ENCODE peak calls at places on chromosomes 4 and X, in four cellular contexts. J is Peyer's patch, T is keratinocyte, Y is brain microvascular endothelial cell. U is an unnamed sample. For H3K36me3, the result is how much of the 10 kb centered on the place peaks cover.

GRCh38 chr4:52051615-52052474 is 741 bp downstream of the SPATA18 start:
- DNase-seq in T (peak), Y (peak), J (peak), U (peak)

GRCh38 chr4:137685357-137685756 is 153.1 kb upstream of the PCDH18 start:
- DNase-seq in J (no peak), Y (no peak), T (no peak), U (no peak)

GRCh38 chrX:9316096-9316495 is 148.8 kb upstream of the TBL1X start:
- DNase-seq in Y (no peak), J (no peak), T (no peak), U (no peak)

GRCh38 chrX:104522386-104522785 is 43.6 kb upstream of the IL1RAPL2 start:
- DNase-seq in Y (no peak), T (no peak), J (no peak), U (no peak)

GRCh38 chr4:88907478-88907877 is 149.5 kb downstream of the FAM13A start:
- DNase-seq in J (no peak), Y (no peak), T (no peak), U (no peak)

GRCh38 chr4:88730811-88731210 is 33.2 kb upstream of the NAP1L5 start:
- DNase-seq in Y (no peak), T (no peak), J (no peak), U (no peak)

GRCh38 chr4:176270669-176271068 is 1.6 kb upstream of the ASB5 start:
- DNase-seq in T (peak), Y (peak), J (no peak), U (no peak)

GRCh38 chr4:80035336-80035735 is 37.7 kb downstream of the ANTXR2 start:
- DNase-seq in T (no peak), Y (no peak), J (no peak), U (no peak)

GRCh38 chr4:133129237-133129636 is 19.9 kb upstream of the PCDH10 start:
- DNase-seq in T (no peak), J (no peak), Y (peak), U (no peak)

GRCh38 chr4:103499094-103499493 is 220.7 kb downstream of the TACR3 start:
- DNase-seq in T (no peak), Y (no peak), J (no peak), U (no peak)

GRCh38 chr4:113760094-113760851 is 1.3 kb downstream of the CAMK2D start:
- DNase-seq in Y (peak), T (no peak), J (peak), U (peak)

GRCh38 chr4:39480251-39480650 is 21.4 kb downstream of the LIAS start:
- DNase-seq in J (no peak), Y (no peak), T (no peak), U (no peak)

GRCh38 chr4:86307432-86307831 is 52.4 kb downstream of the MAPK10 start:
- DNase-seq in T (no peak), J (no peak), Y (no peak), U (no peak)

GRCh38 chr4:82711158-82711785 is 87.3 kb downstream of the SCD5 start:
- DNase-seq in J (no peak), Y (no peak), T (no peak), U (no peak)

GRCh38 chr4:104728380-104729122 is 233.9 kb upstream of the CXXC4 start:
- DNase-seq in J (no peak), T (peak), Y (peak), U (no peak)

GRCh38 chr4:173272987-173273386 is 61.2 kb downstream of the HMGB2 start:
- DNase-seq in Y (no peak), T (no peak), J (no peak), U (no peak)

GRCh38 chr4:122810669-122811068 is 16.0 kb upstream of the FGF2 start:
- DNase-seq in J (no peak), Y (no peak), T (no peak), U (no peak)

GRCh38 chrX:133365886-133366611 is 49.2 kb downstream of the GPC4 start:
- DNase-seq in J (no peak), Y (no peak), T (no peak), U (no peak)

GRCh38 chr4:158805628-158806471 is 37.0 kb downstream of the FNIP2 start:
- DNase-seq in J (no peak), Y (no peak), T (peak), U (no peak)

GRCh38 chrX:150767475-150768131 is 74.4 kb downstream of the MTMR1 start:
- DNase-seq in J (no peak), Y (peak), T (peak), U (no peak)

GRCh38 chr4:6771229-6771671 is 11.3 kb upstream of the KIAA0232 start:
- DNase-seq in J (no peak), Y (no peak), T (no peak), U (peak)

GRCh38 chrX:12988797-12989196 is 13.9 kb downstream of the TMSB4X start:
- DNase-seq in T (peak), Y (peak), J (no peak), U (no peak)

GRCh38 chrX:145393702-145394235 is 146.5 kb downstream of the SPANXN1 start:
- DNase-seq in J (no peak), T (no peak), Y (no peak), U (no peak)

GRCh38 chr4:11842620-11843263 is 414.0 kb upstream of the HS3ST1 start:
- DNase-seq in Y (no peak), T (no peak), J (no peak), U (no peak)

GRCh38 chrX:123869488-123869887 is 9.6 kb downstream of the XIAP start:
- DNase-seq in Y (peak), T (no peak), J (no peak), U (no peak)

GRCh38 chr4:121736735-121737351 is 28.1 kb downstream of the SMIM43 start:
- DNase-seq in Y (peak), T (no peak), J (no peak), U (no peak)

GRCh38 chr4:99655315-99656081 is 2.1 kb downstream of the C4orf54 start:
- DNase-seq in Y (peak), T (peak), J (no peak), U (no peak)

GRCh38 chr4:3294401-3295241 is 1.8 kb downstream of the RGS12 start:
- DNase-seq in J (no peak), T (no peak), Y (no peak), U (peak)
- H3K36me3 ChIP-seq in J (under half), T (under half), Y (under half), U (under half)

GRCh38 chr4:185017964-185018772 is at the start of gene HELT:
- DNase-seq in Y (no peak), J (no peak), T (no peak), U (no peak)
- H3K4me3 ChIP-seq in Y (no peak), J (no peak), T (no peak), U (no peak)

GRCh38 chrX:152945021-152945979 is 47.4 kb downstream of the ZNF185 start:
- DNase-seq in Y (no peak), T (no peak), J (no peak), U (no peak)
- H3K36me3 ChIP-seq in Y (under half), T (under half), J (under half), U (under half)

DNA sequence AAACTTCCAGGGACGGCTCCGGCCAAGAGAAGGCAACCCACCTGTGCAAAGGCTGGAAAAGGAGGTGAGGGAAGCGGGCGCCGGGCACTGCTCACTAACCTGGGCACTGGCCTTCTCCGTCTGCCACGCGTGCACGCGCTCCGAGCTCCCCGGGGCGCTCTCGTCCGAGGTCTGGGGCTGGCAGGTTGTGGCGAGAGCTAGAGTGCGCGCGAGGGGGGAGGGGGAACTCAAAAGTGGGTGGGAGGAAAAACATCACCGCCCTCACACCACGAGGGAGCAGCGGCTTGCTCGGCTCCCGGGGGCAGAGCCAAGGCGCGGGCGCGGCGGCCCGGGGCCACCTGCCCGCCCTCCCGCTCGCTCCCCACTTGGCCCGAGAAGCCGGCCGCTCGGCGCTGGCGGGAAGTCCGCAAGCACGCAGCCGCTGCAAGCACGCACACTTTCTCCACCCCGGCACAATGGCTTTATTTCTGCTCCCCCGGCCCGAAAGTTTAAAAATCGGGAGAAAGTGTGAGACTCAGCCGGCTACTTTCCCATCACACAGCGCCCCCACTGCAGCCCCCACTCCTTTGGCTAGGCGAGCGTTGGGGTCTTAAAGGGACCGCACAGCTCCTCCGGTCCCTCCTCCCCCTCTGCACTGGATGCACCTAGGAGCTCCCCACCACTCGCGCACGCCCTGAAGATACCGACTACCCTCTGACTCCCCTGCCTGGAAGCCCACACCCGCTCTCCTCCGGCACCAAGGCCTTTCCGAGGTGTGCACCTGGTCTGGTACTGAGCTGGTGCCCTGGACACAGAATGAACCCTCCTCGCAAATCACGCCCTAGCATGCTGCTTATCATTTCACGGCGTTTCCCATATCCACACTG is at the start of gene CHRDL1:
- DNase-seq in Y (no peak), T (no peak), J (no peak), U (peak)
- H3K4me3 ChIP-seq in Y (peak), T (no peak), J (no peak), U (peak)

GRCh38 chr4:1952719-1953118 is 56.1 kb downstream of the NELFA start:
- DNase-seq in J (no peak), T (no peak), Y (no peak), U (no peak)
- H3K36me3 ChIP-seq in J (under half), T (under half), Y (under half), U (under half)

DNA sequence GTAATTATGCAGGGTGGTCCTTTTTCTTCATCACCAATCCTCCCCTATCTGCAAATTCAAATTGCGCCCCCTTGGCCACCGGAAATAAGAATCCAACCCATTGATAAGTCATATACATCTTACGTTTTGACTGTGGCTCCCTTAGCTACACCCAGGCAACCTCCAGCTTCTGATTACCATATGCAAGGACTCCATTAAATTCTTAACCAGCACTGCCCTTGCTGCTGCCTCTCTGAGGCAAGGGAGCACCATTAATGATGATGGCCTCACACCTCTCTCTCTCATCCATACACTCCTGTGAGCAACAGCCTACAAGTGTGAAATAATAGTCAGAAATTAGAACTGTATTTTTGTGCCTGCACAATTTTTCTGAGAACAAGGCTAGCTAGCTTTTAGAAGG is 106.0 kb upstream of the NOCT start:
- DNase-seq in T (no peak), J (no peak), Y (no peak), U (no peak)
- H3K4me3 ChIP-seq in T (no peak), J (no peak), Y (no peak), U (no peak)

U was measured in right lobe of liver.